ENCODE peak calls at places on chromosomes 4 and X, in six cellular contexts. One of them, this sample, is unnamed.
A peak's percentile ranks its signal among the peaks of the same experiment; 100 is the strongest.

GRCh38 chrX:13885591-13885990 is 68.7 kb upstream of the GPM6B start:
- DNase-seq in A549: no peak
- DNase-seq in endodermal cell: no peak
- DNase-seq in IMR-90: no peak
- DNase-seq in Panc1: no peak
- DNase-seq in stomach: no peak
- DNase-seq in this sample: no peak

GRCh38 chr4:48047421-48047844 is 30.9 kb downstream of the NIPAL1 start:
- DNase-seq in A549: no peak
- DNase-seq in endodermal cell: no peak
- DNase-seq in IMR-90: no peak
- DNase-seq in Panc1: no peak
- DNase-seq in stomach: peak; percentile 34
- DNase-seq in this sample: no peak

GRCh38 chr4:28225005-28225404 is 1364.4 kb downstream of the STIM2 start:
- DNase-seq in A549: peak; percentile 3
- DNase-seq in endodermal cell: peak; percentile 77
- DNase-seq in IMR-90: peak; percentile 67
- DNase-seq in Panc1: no peak
- DNase-seq in stomach: no peak
- DNase-seq in this sample: no peak

GRCh38 chr4:168516841-168517240 is 20.0 kb downstream of the PALLD start:
- DNase-seq in A549: no peak
- DNase-seq in endodermal cell: no peak
- DNase-seq in IMR-90: no peak
- DNase-seq in Panc1: no peak
- DNase-seq in stomach: no peak
- DNase-seq in this sample: no peak

GRCh38 chr4:158949094-158949493 is 153.8 kb upstream of the RAPGEF2 start:
- DNase-seq in A549: no peak
- DNase-seq in endodermal cell: no peak
- DNase-seq in IMR-90: peak; percentile 58
- DNase-seq in Panc1: peak; percentile 5
- DNase-seq in stomach: no peak
- DNase-seq in this sample: no peak

GRCh38 chr4:56181140-56181950 is 205.9 kb downstream of the AASDH start:
- DNase-seq in A549: no peak
- DNase-seq in endodermal cell: no peak
- DNase-seq in IMR-90: no peak
- DNase-seq in Panc1: no peak
- DNase-seq in stomach: no peak
- DNase-seq in this sample: no peak

GRCh38 chr4:75940692-75941253 is at the start of gene NAAA:
- DNase-seq in A549: peak; percentile 66
- DNase-seq in endodermal cell: peak; percentile 91
- DNase-seq in IMR-90: peak; percentile 65
- DNase-seq in Panc1: no peak
- DNase-seq in stomach: peak; percentile 89
- DNase-seq in this sample: peak; percentile 69

GRCh38 chr4:139986621-139987510 is 167.1 kb downstream of the MAML3 start:
- DNase-seq in A549: no peak
- DNase-seq in endodermal cell: no peak
- DNase-seq in IMR-90: peak; percentile 28
- DNase-seq in Panc1: no peak
- DNase-seq in stomach: no peak
- DNase-seq in this sample: no peak

GRCh38 chr4:148112231-148112982 is 329.8 kb downstream of the NR3C2 start:
- DNase-seq in A549: no peak
- DNase-seq in endodermal cell: no peak
- DNase-seq in IMR-90: peak; percentile 55
- DNase-seq in Panc1: no peak
- DNase-seq in stomach: no peak
- DNase-seq in this sample: no peak

GRCh38 chr4:125736057-125736456 is 421.3 kb downstream of the FAT4 start:
- DNase-seq in A549: no peak
- DNase-seq in endodermal cell: peak; percentile 64
- DNase-seq in IMR-90: peak; percentile 52
- DNase-seq in Panc1: no peak
- DNase-seq in stomach: no peak
- DNase-seq in this sample: no peak
- TF ChIP-seq CTCF in A549: peak; percentile 13
- TF ChIP-seq CTCF in endodermal cell: peak; percentile 45
- TF ChIP-seq CTCF in IMR-90: no peak
- TF ChIP-seq CTCF in Panc1: peak; percentile 36
- TF ChIP-seq CTCF in stomach: no peak
- TF ChIP-seq CTCF in this sample: no peak

GRCh38 chr4:81425087-81425486 is 46.6 kb downstream of the RASGEF1B start:
- DNase-seq in A549: no peak
- DNase-seq in endodermal cell: no peak
- DNase-seq in IMR-90: no peak
- DNase-seq in Panc1: no peak
- DNase-seq in stomach: no peak
- DNase-seq in this sample: no peak
- H3K27ac ChIP-seq in A549: no peak overlapping the region
- H3K27ac ChIP-seq in endodermal cell: no peak overlapping the region
- H3K27ac ChIP-seq in IMR-90: peak overlapping the region; percentile 100
- H3K27ac ChIP-seq in Panc1: no peak overlapping the region
- H3K27ac ChIP-seq in stomach: no peak overlapping the region
- H3K27ac ChIP-seq in this sample: no peak overlapping the region

DNA sequence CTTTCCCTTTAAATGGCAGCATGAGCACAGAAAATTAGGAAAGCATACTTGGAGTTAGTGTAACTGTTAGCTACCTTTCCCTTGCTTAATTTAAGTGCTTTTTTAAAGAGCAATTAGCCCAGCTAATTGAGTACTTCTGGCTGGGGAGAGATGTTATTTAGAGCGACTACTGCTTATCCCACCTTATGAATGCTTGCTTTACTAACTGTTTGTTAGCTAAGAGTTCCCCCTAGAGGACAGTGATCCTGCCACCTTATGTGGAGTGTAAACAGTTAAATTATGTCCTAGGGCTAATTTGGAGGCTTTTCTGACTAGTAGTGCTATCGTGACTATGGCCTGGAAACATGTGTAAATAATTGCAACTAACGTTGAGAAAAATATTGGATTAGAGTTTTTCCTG is 909.4 kb downstream of the FSTL5 start:
- DNase-seq in A549: no peak
- DNase-seq in endodermal cell: no peak
- DNase-seq in IMR-90: no peak
- DNase-seq in Panc1: no peak
- DNase-seq in stomach: no peak
- DNase-seq in this sample: no peak
- TF ChIP-seq CTCF in A549: peak; percentile 25
- TF ChIP-seq CTCF in endodermal cell: peak; percentile 44
- TF ChIP-seq CTCF in IMR-90: no peak
- TF ChIP-seq CTCF in Panc1: no peak
- TF ChIP-seq CTCF in stomach: no peak
- TF ChIP-seq CTCF in this sample: no peak

DNA sequence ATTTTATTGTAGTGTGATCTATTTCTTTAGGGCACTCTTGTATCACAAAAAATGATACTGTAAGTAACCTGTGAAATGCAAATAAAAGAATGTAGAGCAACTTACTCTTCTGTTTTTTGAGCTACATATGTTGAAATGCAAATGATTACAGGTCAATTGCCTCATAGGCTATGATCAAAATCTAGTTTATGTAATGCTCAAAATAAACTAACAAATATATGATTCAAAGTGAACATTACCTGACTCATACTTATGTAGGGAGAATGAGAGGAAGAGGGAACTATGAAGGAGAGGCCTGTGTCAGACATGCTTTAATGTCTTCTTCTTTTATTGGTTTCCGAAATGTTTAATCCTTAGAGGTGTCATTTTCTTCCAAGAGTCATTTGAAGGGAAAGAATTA is 5.0 kb upstream of the RPS6KA3 start:
- DNase-seq in A549: no peak
- DNase-seq in endodermal cell: no peak
- DNase-seq in IMR-90: peak; percentile 43
- DNase-seq in Panc1: no peak
- DNase-seq in stomach: no peak
- DNase-seq in this sample: no peak
- H3K27ac ChIP-seq in A549: no peak overlapping the region
- H3K27ac ChIP-seq in endodermal cell: no peak overlapping the region
- H3K27ac ChIP-seq in IMR-90: no peak overlapping the region
- H3K27ac ChIP-seq in Panc1: no peak overlapping the region
- H3K27ac ChIP-seq in stomach: no peak overlapping the region
- H3K27ac ChIP-seq in this sample: no peak overlapping the region